ENCODE peak calls at places on chromosomes 4 and X, in four cellular contexts. B is H1, G is neuronal stem cell, Q is mesenchymal stem cell. Y is an unnamed sample.

GRCh38 chrX:136176399-136176825 is 29.1 kb downstream of the FHL1 start:
- DNase-seq in B (no peak), G (no peak), Q (peak), Y (peak)

GRCh38 chr4:163179207-163179606 is 12.5 kb upstream of the NAF1 start:
- DNase-seq in B (no peak), G (no peak), Q (no peak), Y (no peak)

GRCh38 chrX:155997436-155997835 is at the start of gene IL9R:
- DNase-seq in B (no peak), G (no peak), Q (no peak), Y (no peak)

GRCh38 chr4:130257271-130257670 is 1161.3 kb downstream of the C4orf33 start:
- DNase-seq in B (no peak), G (no peak), Q (peak), Y (peak)

GRCh38 chr4:78056265-78057129 is 626 bp upstream of the FRAS1 start:
- DNase-seq in B (peak), G (peak), Q (peak), Y (peak)

GRCh38 chr4:186881521-186882220 is 158.0 kb upstream of the FAT1 start:
- DNase-seq in B (no peak), G (no peak), Q (peak), Y (no peak)

GRCh38 chr4:105345838-105346237 is 128.0 kb downstream of the PPA2 start:
- DNase-seq in B (no peak), G (no peak), Q (no peak), Y (no peak)

GRCh38 chr4:53613428-53613827 is 22.1 kb upstream of the LNX1 start:
- DNase-seq in B (no peak), G (no peak), Q (no peak), Y (no peak)

GRCh38 chrX:58025979-58026378 is 115.7 kb upstream of the ZXDA start:
- DNase-seq in B (peak), G (no peak), Q (peak), Y (peak)

GRCh38 chr4:119549639-119550038 is 79.0 kb downstream of the PDE5A start:
- DNase-seq in B (no peak), G (no peak), Q (no peak), Y (no peak)

GRCh38 chrX:133229361-133229760 is 11.2 kb upstream of the TFDP3 start:
- DNase-seq in B (no peak), G (no peak), Q (peak), Y (peak)

GRCh38 chrX:55908685-55909212 is 191.2 kb downstream of the RRAGB start:
- DNase-seq in B (peak), G (peak), Q (peak), Y (peak)

GRCh38 chr4:57211131-57211530 is 100.9 kb upstream of the IGFBP7 start:
- DNase-seq in B (no peak), G (no peak), Q (no peak), Y (no peak)

GRCh38 chrX:106415276-106415895 is 196.4 kb upstream of the RADX start:
- DNase-seq in B (no peak), G (peak), Q (peak), Y (peak)

GRCh38 chr4:186760576-186760975 is 36.9 kb upstream of the FAT1 start:
- DNase-seq in B (no peak), G (no peak), Q (peak), Y (peak)

GRCh38 chr4:78481180-78481579 is 70.4 kb upstream of the ANXA3 start:
- DNase-seq in B (no peak), G (no peak), Q (peak), Y (peak)

GRCh38 chrX:106802388-106803275 is at the start of gene TBC1D8B:
- DNase-seq in B (peak), G (peak), Q (peak), Y (peak)

GRCh38 chrX:22037225-22037624 is 5.1 kb downstream of the PHEX start:
- DNase-seq in B (no peak), G (no peak), Q (no peak), Y (no peak)

GRCh38 chr4:164748375-164748774 is 5.6 kb upstream of the SMIM31 start:
- DNase-seq in B (no peak), G (no peak), Q (peak), Y (peak)

GRCh38 chr4:10606483-10607155 is 77.9 kb downstream of the CLNK start:
- DNase-seq in B (no peak), G (no peak), Q (peak), Y (peak)

GRCh38 chr4:174633399-174633798 is 111.1 kb upstream of the HPGD start:
- DNase-seq in B (no peak), G (no peak), Q (no peak), Y (no peak)

GRCh38 chr4:138090918-138091659 is 151.1 kb downstream of the SLC7A11 start:
- DNase-seq in B (no peak), G (no peak), Q (no peak), Y (no peak)

GRCh38 chr4:2347190-2347589 is 71.3 kb downstream of the ZFYVE28 start:
- DNase-seq in B (no peak), G (no peak), Q (no peak), Y (no peak)

GRCh38 chr4:83855044-83855443 is 319.1 kb downstream of the GPAT3 start:
- DNase-seq in B (no peak), G (no peak), Q (peak), Y (peak)

GRCh38 chrX:74924449-74925209 is 623 bp downstream of the NEXMIF start:
- DNase-seq in B (peak), G (peak), Q (peak), Y (no peak)

GRCh38 chr4:2290974-2291704 is 29.2 kb upstream of the MXD4 start:
- DNase-seq in B (peak), G (no peak), Q (no peak), Y (no peak)

GRCh38 chrX:136488706-136489105 is 959 bp downstream of the BRS3 start:
- DNase-seq in B (no peak), G (no peak), Q (no peak), Y (peak)

GRCh38 chr4:74715731-74716435 is 78.4 kb downstream of the BTC start:
- DNase-seq in B (no peak), G (no peak), Q (no peak), Y (no peak)

GRCh38 chr4:5280845-5281244 is 229.6 kb downstream of the STK32B start:
- DNase-seq in B (no peak), G (no peak), Q (no peak), Y (no peak)

GRCh38 chr4:166146806-166147540 is 273.9 kb downstream of the TLL1 start:
- DNase-seq in B (no peak), G (no peak), Q (no peak), Y (no peak)

GRCh38 chr4:164081801-164082200 is 587.3 kb downstream of the TMA16 start:
- DNase-seq in B (no peak), G (no peak), Q (no peak), Y (no peak)

GRCh38 chr4:17241835-17242234 is 270.1 kb downstream of the QDPR start:
- DNase-seq in B (no peak), G (no peak), Q (no peak), Y (no peak)

GRCh38 chrX:154010330-154011087 is 9.2 kb downstream of the IRAK1 start:
- DNase-seq in B (no peak), G (no peak), Q (peak), Y (peak)

GRCh38 chrX:32937043-32937442 is 274.3 kb downstream of the DMD start:
- DNase-seq in B (no peak), G (no peak), Q (no peak), Y (no peak)

GRCh38 chr4:7967501-7968261 is 28.0 kb upstream of the AFAP1 start:
- DNase-seq in B (no peak), G (no peak), Q (peak), Y (no peak)

GRCh38 chr4:140092094-140092820 is 61.7 kb downstream of the MAML3 start:
- DNase-seq in B (peak), G (peak), Q (peak), Y (no peak)
- H3K4me3 ChIP-seq in B (peak), G (peak), Q (no peak), Y (no peak)

GRCh38 chr4:176273741-176274140 is 4.7 kb upstream of the ASB5 start:
- DNase-seq in B (no peak), G (no peak), Q (no peak), Y (no peak)

GRCh38 chr4:176272799-176273198 is 3.8 kb upstream of the ASB5 start:
- DNase-seq in B (no peak), G (no peak), Q (no peak), Y (no peak)

GRCh38 chr4:176274441-176274840 is 5.4 kb upstream of the ASB5 start:
- DNase-seq in B (no peak), G (no peak), Q (no peak), Y (peak)

GRCh38 chr4:176270669-176271068 is 1.6 kb upstream of the ASB5 start:
- DNase-seq in B (no peak), G (no peak), Q (peak), Y (peak)

DNA sequence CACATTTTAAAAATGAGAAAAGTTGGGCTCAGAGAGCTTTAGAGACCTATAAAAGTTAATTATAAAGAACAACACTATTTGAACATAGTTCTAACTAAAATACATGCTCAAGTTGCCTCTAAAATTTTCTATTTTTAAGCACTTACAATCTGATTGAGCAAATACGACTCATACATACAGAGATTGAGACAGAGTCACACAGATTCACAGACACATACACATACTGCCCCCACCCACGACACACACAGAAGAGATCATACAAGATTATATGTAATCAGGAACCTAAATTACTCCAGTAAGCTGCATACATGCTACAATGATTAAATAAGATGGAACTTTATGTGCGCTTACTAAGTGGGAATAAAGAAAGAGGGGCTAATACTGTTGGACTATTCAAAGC is 2.7 kb upstream of the ASB5 start:
- DNase-seq in B (no peak), G (no peak), Q (peak), Y (no peak)
- H3K14ac ChIP-seq in B (no peak), G (no peak), Q (no peak), Y (no peak)

GRCh38 chr4:179662522-179662921 is 2220.3 kb upstream of the AGA start:
- DNase-seq in B (no peak), G (no peak), Q (no peak), Y (no peak)

GRCh38 chr4:179664628-179665027 is 2222.4 kb upstream of the AGA start:
- DNase-seq in B (no peak), G (no peak), Q (no peak), Y (no peak)

GRCh38 chr4:179666226-179666625 is 2224.0 kb upstream of the AGA start:
- DNase-seq in B (no peak), G (no peak), Q (no peak), Y (no peak)

GRCh38 chr4:179663641-179664431 is 2221.6 kb upstream of the AGA start:
- DNase-seq in B (no peak), G (no peak), Q (no peak), Y (no peak)
- H3K4ac ChIP-seq in B (no peak), G (no peak), Q (no peak), Y (no peak)

GRCh38 chr4:184857446-184858121 is 31.8 kb upstream of the ACSL1 start:
- DNase-seq in B (no peak), G (no peak), Q (no peak), Y (no peak)

GRCh38 chr4:184856277-184856609 is 30.5 kb upstream of the ACSL1 start:
- DNase-seq in B (no peak), G (no peak), Q (no peak), Y (peak)

GRCh38 chr4:184851200-184851541 is 25.4 kb upstream of the ACSL1 start:
- DNase-seq in B (no peak), G (no peak), Q (no peak), Y (no peak)

GRCh38 chr4:184853385-184853784 is 27.6 kb upstream of the ACSL1 start:
- DNase-seq in B (no peak), G (no peak), Q (no peak), Y (no peak)

DNA sequence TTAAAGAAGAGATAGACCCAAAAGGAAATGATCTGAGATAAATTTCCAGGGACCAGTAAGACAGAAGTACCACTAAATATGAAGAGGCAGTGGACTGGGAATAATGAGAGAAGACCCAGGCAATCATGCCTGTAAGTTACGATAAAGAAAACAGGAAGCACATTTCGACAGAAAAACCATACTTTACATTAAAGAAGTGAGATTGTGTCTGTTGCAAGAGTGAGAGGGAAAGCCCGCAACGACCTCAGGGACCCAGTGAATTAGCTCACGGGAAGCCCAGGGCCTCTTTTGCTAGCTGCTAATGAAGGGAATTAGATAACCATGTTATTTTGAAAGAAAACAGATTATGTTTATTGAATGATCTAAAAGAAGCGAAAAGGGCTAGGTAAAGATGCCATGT is 28.9 kb upstream of the ACSL1 start:
- DNase-seq in B (no peak), G (no peak), Q (no peak), Y (peak)
- H3K4me3 ChIP-seq in B (no peak), G (no peak), Q (no peak), Y (no peak)

GRCh38 chr4:185211035-185211434 is 1.6 kb downstream of the SNX25 start:
- DNase-seq in B (no peak), G (no peak), Q (peak), Y (no peak)
- H3K14ac ChIP-seq in B (no peak), G (no peak), Q (no peak), Y (no peak)

GRCh38 chr4:3387154-3387942 is 54.4 kb upstream of the HGFAC start:
- DNase-seq in B (peak), G (no peak), Q (no peak), Y (peak)
- H3K4ac ChIP-seq in B (no peak), G (no peak), Q (peak), Y (peak)

GRCh38 chr4:118268780-118269179 is 84.0 kb downstream of the PRSS12 start:
- DNase-seq in B (no peak), G (no peak), Q (no peak), Y (no peak)

GRCh38 chr4:118264096-118264495 is 88.7 kb downstream of the PRSS12 start:
- DNase-seq in B (no peak), G (no peak), Q (no peak), Y (no peak)

GRCh38 chr4:118270492-118270891 is 82.3 kb downstream of the PRSS12 start:
- DNase-seq in B (no peak), G (peak), Q (peak), Y (peak)

GRCh38 chr4:118265312-118266144 is 87.3 kb downstream of the PRSS12 start:
- DNase-seq in B (no peak), G (no peak), Q (no peak), Y (peak)
- H3K4me3 ChIP-seq in B (no peak), G (no peak), Q (no peak), Y (no peak)

DNA sequence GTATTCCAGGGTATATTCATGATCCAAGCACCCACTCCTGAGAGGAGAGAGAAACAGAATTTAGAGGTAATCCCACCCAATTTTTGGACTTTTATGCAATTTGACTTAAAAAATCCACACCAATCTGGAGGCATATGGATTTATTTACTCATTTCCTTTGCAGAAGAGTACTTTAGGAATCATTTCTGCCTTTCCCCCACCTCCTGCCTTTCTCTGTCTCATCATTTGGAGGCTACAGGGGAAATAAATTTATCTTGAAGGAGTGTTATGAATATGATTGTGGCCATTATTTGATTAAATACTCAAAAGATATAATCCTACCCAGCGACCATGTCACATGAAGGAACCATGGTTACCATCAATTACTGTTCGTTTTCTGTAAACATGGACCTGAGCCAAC is 234.3 kb upstream of the SLIT2 start:
- DNase-seq in B (no peak), G (no peak), Q (no peak), Y (no peak)
- H3K14ac ChIP-seq in B (no peak), G (no peak), Q (no peak), Y (no peak)

DNA sequence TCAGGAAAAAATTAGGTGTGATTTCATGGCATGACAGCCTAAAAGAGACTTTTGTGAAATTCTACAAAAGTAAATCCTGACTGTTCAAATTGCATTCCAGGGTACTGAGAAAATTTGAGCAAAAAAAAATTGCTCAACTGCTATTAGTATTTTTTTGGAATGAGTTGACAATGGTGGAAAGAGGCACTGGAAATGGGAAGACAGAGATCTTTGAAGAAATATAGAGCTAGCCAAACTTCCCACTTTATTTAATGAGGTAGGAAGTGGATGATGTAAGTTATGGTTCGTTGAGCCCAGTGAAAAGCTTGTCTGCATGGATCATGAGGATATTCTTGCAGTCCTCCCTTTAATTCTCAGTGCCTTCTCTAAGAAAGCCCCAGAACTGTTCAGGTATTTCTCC is 183.8 kb downstream of the PTTG2 start:
- DNase-seq in B (no peak), G (no peak), Q (no peak), Y (no peak)
- H3K4ac ChIP-seq in B (no peak), G (no peak), Q (no peak), Y (no peak)

DNA sequence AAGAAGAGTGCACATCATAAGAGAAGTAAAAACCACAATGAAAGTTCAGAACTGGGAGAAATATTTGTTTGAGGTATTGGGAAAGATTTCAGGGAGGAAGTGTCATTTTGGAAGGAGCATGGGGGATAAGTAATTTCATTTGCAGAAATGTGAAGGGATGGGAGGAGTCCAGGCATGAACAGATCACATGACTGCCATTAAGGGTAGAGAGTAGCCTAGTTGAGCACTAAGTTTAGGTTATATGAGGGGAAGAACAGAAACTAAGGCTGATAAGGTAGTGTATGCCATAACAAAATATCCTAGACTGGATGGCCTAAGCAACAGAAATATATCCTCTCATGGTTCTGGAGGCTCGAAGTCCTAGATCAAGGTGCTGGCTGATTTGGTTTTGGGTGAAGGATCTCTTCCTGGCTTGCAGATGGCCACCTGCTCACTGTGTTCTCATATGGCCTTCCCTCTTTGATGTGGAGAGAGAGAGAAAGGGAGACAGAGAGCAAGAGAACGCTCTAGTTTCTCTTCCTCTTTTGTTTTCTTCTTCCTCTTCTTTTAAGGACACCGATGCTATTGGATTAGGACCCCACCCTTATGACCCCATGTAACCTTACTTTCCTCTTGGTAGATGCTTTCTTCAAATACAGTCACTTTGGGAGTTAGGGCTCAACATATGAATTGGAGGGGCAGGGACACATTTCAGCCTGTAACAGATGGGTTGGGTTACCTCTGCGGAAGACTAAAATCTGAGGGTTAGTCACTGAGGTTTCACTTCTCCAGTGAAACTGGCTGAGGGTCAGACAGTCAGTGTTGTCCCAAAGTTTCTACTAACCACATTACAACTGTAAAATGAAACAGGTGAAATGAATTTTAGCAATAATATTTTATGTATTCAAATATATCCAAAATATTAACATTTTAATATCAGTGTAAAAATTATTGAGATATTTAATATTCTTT is 77.9 kb downstream of the EGF start:
- DNase-seq in B (no peak), G (no peak), Q (no peak), Y (no peak)
- H3K4me3 ChIP-seq in B (no peak), G (no peak), Q (no peak), Y (no peak)